ENCODE peak calls at places on chromosomes 2 and 18, in seven cellular contexts. B is CD8-positive, alpha-beta memory T cell; A is NCI-H510A treated with DMSO at 0.1 percent for 48 hours; H is stimulated activated CD4-positive, alpha-beta T cell treated with anti-CD3 and anti-CD28 coated beads, Interleukin-15, amount 100 ng/mL, for 1 hour; U is AML-193; N is anterior cingulate cortex; P is naive thymus-derived CD8-positive, alpha-beta T cell. J is an unnamed sample.

GRCh38 chr2:231134910-231135650 is 10.2 kb upstream of the HTR2B start:
- DNase-seq in B (no peak), A (peak), H (no peak), U (peak), N (no peak), P (no peak), J (no peak)

GRCh38 chr2:196482119-196483065 is 157.1 kb upstream of the CCDC150 start:
- DNase-seq in B (no peak), A (no peak), H (no peak), U (no peak), N (no peak), P (no peak), J (no peak)

GRCh38 chr2:99662761-99663341 is 173.0 kb upstream of the REV1 start:
- DNase-seq in B (no peak), A (no peak), H (no peak), U (no peak), N (peak), P (no peak), J (no peak)

GRCh38 chr18:33578371-33579146 is 540 bp downstream of the ASXL3 start:
- DNase-seq in B (no peak), A (peak), H (no peak), U (no peak), N (peak), P (no peak), J (peak)

GRCh38 chr2:138787053-138787666 is 7.0 kb upstream of the NXPH2 start:
- DNase-seq in B (no peak), A (peak), H (no peak), U (peak), N (no peak), P (no peak), J (peak)

GRCh38 chr2:232455426-232456255 is at the start of gene ALPI:
- DNase-seq in B (no peak), A (no peak), H (no peak), U (no peak), N (no peak), P (no peak), J (no peak)

GRCh38 chr2:26064846-26065245 is 31.0 kb downstream of the RAB10 start:
- DNase-seq in B (no peak), A (no peak), H (no peak), U (no peak), N (no peak), P (no peak), J (no peak)

GRCh38 chr18:74402806-74403433 is 54.2 kb downstream of the DIPK1C start:
- DNase-seq in B (no peak), A (no peak), H (no peak), U (no peak), N (no peak), P (no peak), J (no peak)

GRCh38 chr2:241836257-241836656 is 22.4 kb downstream of the PDCD1 start:
- DNase-seq in B (no peak), A (no peak), H (no peak), U (no peak), N (no peak), P (no peak), J (no peak)

GRCh38 chr18:39500320-39500719 is 1934.7 kb upstream of the CELF4 start:
- DNase-seq in B (no peak), A (no peak), H (no peak), U (no peak), N (no peak), P (no peak), J (no peak)

GRCh38 chr2:95269036-95269680 is 5.1 kb upstream of the PROM2 start:
- DNase-seq in B (no peak), A (no peak), H (no peak), U (no peak), N (no peak), P (peak), J (no peak)

GRCh38 chr2:218895758-218896500 is 15.3 kb downstream of the WNT10A start:
- DNase-seq in B (no peak), A (no peak), H (no peak), U (no peak), N (no peak), P (no peak), J (no peak)

GRCh38 chr18:44185981-44186380 is 494.7 kb upstream of the SETBP1 start:
- DNase-seq in B (no peak), A (no peak), H (no peak), U (no peak), N (no peak), P (no peak), J (no peak)

GRCh38 chr2:11286323-11286722 is 58.1 kb downstream of the ROCK2 start:
- DNase-seq in B (no peak), A (no peak), H (no peak), U (no peak), N (no peak), P (no peak), J (no peak)

GRCh38 chr2:5725794-5726463 is 33.7 kb downstream of the SOX11 start:
- DNase-seq in B (no peak), A (no peak), H (no peak), U (no peak), N (peak), P (no peak), J (no peak)

GRCh38 chr2:238439093-238439849 is 12.5 kb downstream of the ASB1 start:
- DNase-seq in B (peak), A (no peak), H (no peak), U (no peak), N (no peak), P (no peak), J (peak)

GRCh38 chr2:161814008-161814660 is 189.9 kb downstream of the SLC4A10 start:
- DNase-seq in B (no peak), A (no peak), H (no peak), U (no peak), N (no peak), P (no peak), J (no peak)

GRCh38 chr2:11498543-11499034 is 32.6 kb upstream of the E2F6 start:
- DNase-seq in B (no peak), A (no peak), H (no peak), U (no peak), N (peak), P (no peak), J (no peak)

GRCh38 chr2:54103454-54104314 is 11.7 kb upstream of the ACYP2 start:
- DNase-seq in B (peak), A (peak), H (no peak), U (peak), N (no peak), P (peak), J (no peak)

GRCh38 chr2:240997141-240997855 is 1.1 kb upstream of the SNED1 start:
- DNase-seq in B (no peak), A (no peak), H (no peak), U (no peak), N (no peak), P (no peak), J (no peak)

GRCh38 chr2:236545814-236546480 is 23.7 kb upstream of the ACKR3 start:
- DNase-seq in B (peak), A (no peak), H (no peak), U (no peak), N (no peak), P (no peak), J (no peak)

GRCh38 chr18:79933765-79934164 is 17.7 kb downstream of the SLC66A2 start:
- DNase-seq in B (no peak), A (no peak), H (no peak), U (no peak), N (no peak), P (no peak), J (no peak)

GRCh38 chr2:237532225-237532624 is 34.1 kb upstream of the PRLH start:
- DNase-seq in B (no peak), A (no peak), H (no peak), U (no peak), N (no peak), P (no peak), J (no peak)

GRCh38 chr18:3623769-3624545 is 174.0 kb downstream of the TGIF1 start:
- DNase-seq in B (no peak), A (peak), H (no peak), U (no peak), N (no peak), P (no peak), J (no peak)

GRCh38 chr2:232667989-232668583 is 29.0 kb upstream of the GIGYF2 start:
- DNase-seq in B (no peak), A (no peak), H (no peak), U (no peak), N (peak), P (no peak), J (no peak)

GRCh38 chr2:6722574-6722973 is 143.1 kb downstream of the CMPK2 start:
- DNase-seq in B (no peak), A (no peak), H (no peak), U (no peak), N (no peak), P (no peak), J (no peak)

GRCh38 chr2:102256281-102256680 is 55.1 kb upstream of the IL1RL1 start:
- DNase-seq in B (no peak), A (peak), H (no peak), U (peak), N (no peak), P (no peak), J (peak)